ENCODE peak calls at places on chromosomes 13 and 19, in eight cellular contexts. S is fibroblast of lung, E is K562, D is neural progenitor cell, G is astrocyte, Q is GM23248, O is mammary epithelial cell, N is PC-3. H is an unnamed sample.

GRCh38 chr13:112244495-112245177 is 131.5 kb upstream of the SPACA7 start:
- DNase-seq in S (no peak), E (no peak), D (no peak), G (no peak), Q (no peak), O (no peak), N (no peak), H (no peak)

GRCh38 chr13:114142640-114143490 is 10.4 kb upstream of the RASA3 start:
- DNase-seq in S (no peak), E (peak; percentile 34), D (no peak), G (no peak), Q (no peak), O (no peak), N (no peak), H (no peak)

GRCh38 chr13:30963794-30964193 is 31.3 kb downstream of the TEX26 start:
- DNase-seq in S (peak; percentile 18), E (no peak), D (no peak), G (no peak), Q (peak; percentile 53), O (peak; percentile 4), N (peak; percentile 13), H (no peak)

GRCh38 chr19:21765151-21765550 is 2.2 kb downstream of the ZNF100 start:
- DNase-seq in S (peak; percentile 1), E (peak; percentile 11), D (no peak), G (no peak), Q (peak; percentile 11), O (peak; percentile 41), N (no peak), H (no peak)

GRCh38 chr19:53649746-53650593 is 18.2 kb downstream of the DPRX start:
- DNase-seq in S (no peak), E (no peak), D (no peak), G (no peak), Q (no peak), O (no peak), N (no peak), H (no peak)

GRCh38 chr19:17488593-17489391 is 18.5 kb downstream of the SLC27A1 start:
- DNase-seq in S (no peak), E (peak; percentile 95), D (peak; percentile 96), G (no peak), Q (peak; percentile 46), O (peak; percentile 43), N (peak; percentile 92), H (peak; percentile 73)

GRCh38 chr19:36142046-36142445 is 2.2 kb downstream of the CAPNS1 start:
- DNase-seq in S (no peak), E (no peak), D (no peak), G (no peak), Q (no peak), O (no peak), N (no peak), H (no peak)

GRCh38 chr13:40445557-40445990 is 220.9 kb downstream of the FOXO1 start:
- DNase-seq in S (peak; percentile 97), E (no peak), D (no peak), G (peak; percentile 96), Q (no peak), O (peak; percentile 98), N (peak; percentile 74), H (no peak)

GRCh38 chr13:96934889-96935490 is 59.3 kb downstream of the OXGR1 start:
- DNase-seq in S (no peak), E (no peak), D (no peak), G (no peak), Q (no peak), O (no peak), N (no peak), H (no peak)

GRCh38 chr13:23365652-23366051 is 67.8 kb downstream of the SACS start:
- DNase-seq in S (peak; percentile 49), E (no peak), D (no peak), G (peak; percentile 42), Q (no peak), O (no peak), N (no peak), H (no peak)

GRCh38 chr13:95713651-95714050 is 36.7 kb downstream of the DNAJC3 start:
- DNase-seq in S (peak; percentile 18), E (no peak), D (no peak), G (no peak), Q (peak; percentile 53), O (no peak), N (peak; percentile 31), H (no peak)

GRCh38 chr19:40672038-40672437 is 18.4 kb downstream of the NUMBL start:
- DNase-seq in S (no peak), E (no peak), D (no peak), G (no peak), Q (no peak), O (no peak), N (no peak), H (no peak)

GRCh38 chr19:1445932-1446712 is 3.8 kb upstream of the APC2 start:
- DNase-seq in S (no peak), E (peak; percentile 94), D (peak; percentile 87), G (no peak), Q (no peak), O (no peak), N (peak; percentile 37), H (peak; percentile 75)
- H3K4me3 ChIP-seq in S (no peak overlapping the region), E (peak overlapping the region; percentile 41), D (peak overlapping the region; percentile 49), G (no peak overlapping the region), Q (peak overlapping the region; percentile 14), O (no peak overlapping the region), N (peak overlapping the region; percentile 42), H (peak overlapping the region; percentile 56)

GRCh38 chr19:44746616-44746945 is 1.9 kb upstream of the BCL3 start:
- DNase-seq in S (no peak), E (no peak), D (no peak), G (no peak), Q (no peak), O (no peak), N (no peak), H (no peak)

GRCh38 chr19:44746946-44747738 is 1.4 kb upstream of the BCL3 start:
- DNase-seq in S (peak; percentile 95), E (peak; percentile 95), D (peak; percentile 82), G (peak; percentile 90), Q (peak; percentile 98), O (peak; percentile 98), N (peak; percentile 91), H (peak; percentile 91)

GRCh38 chr19:44745386-44745831 is 3.1 kb upstream of the BCL3 start:
- DNase-seq in S (peak; percentile 82), E (peak; percentile 46), D (peak; percentile 22), G (peak; percentile 72), Q (peak; percentile 87), O (peak; percentile 43), N (peak; percentile 30), H (peak; percentile 74)

GRCh38 chr19:44747739-44748425 is 626 bp upstream of the BCL3 start:
- DNase-seq in S (peak; percentile 70), E (no peak), D (peak; percentile 17), G (peak; percentile 51), Q (peak; percentile 77), O (peak; percentile 65), N (peak; percentile 46), H (peak; percentile 70)

GRCh38 chr19:44745887-44746600 is 2.5 kb upstream of the BCL3 start:
- DNase-seq in S (no peak), E (no peak), D (no peak), G (no peak), Q (no peak), O (no peak), N (no peak), H (no peak)
- TF ChIP-seq EZH2 in S (no peak), E (no peak), D (no peak), G (no peak), Q (no peak), O (no peak), N (no peak), H (no peak)

DNA sequence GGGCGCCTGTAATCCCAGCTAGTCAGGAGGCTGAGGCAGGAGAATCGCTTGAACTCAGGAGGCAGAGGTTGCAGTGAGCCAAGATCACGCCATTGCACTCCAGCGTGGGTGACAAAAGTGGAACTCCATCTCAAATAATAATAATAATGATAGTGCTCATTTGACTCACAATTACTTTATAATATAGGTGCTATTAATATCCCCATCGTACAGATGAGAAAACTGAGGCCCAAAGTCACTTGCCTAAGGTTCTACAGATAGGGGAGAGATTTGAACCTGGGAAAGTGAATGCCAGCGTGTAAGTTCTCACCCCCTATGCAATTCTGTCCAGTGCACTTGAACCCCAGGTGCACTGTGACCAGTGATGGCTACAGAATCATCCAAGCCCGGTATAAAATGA is 5.9 kb downstream of the GMFG start:
- DNase-seq in S (no peak), E (no peak), D (no peak), G (no peak), Q (no peak), O (no peak), N (no peak), H (no peak)
- H3K4me1 ChIP-seq in S (no peaks in the 10 kb centered on the region), E (peaks cover under 1% of the 10 kb centered on the region), D (peaks cover 4% of the 10 kb centered on the region), G (no peaks in the 10 kb centered on the region), Q (no peaks in the 10 kb centered on the region), O (no peaks in the 10 kb centered on the region), N (no peaks in the 10 kb centered on the region), H (no peaks in the 10 kb centered on the region)

DNA sequence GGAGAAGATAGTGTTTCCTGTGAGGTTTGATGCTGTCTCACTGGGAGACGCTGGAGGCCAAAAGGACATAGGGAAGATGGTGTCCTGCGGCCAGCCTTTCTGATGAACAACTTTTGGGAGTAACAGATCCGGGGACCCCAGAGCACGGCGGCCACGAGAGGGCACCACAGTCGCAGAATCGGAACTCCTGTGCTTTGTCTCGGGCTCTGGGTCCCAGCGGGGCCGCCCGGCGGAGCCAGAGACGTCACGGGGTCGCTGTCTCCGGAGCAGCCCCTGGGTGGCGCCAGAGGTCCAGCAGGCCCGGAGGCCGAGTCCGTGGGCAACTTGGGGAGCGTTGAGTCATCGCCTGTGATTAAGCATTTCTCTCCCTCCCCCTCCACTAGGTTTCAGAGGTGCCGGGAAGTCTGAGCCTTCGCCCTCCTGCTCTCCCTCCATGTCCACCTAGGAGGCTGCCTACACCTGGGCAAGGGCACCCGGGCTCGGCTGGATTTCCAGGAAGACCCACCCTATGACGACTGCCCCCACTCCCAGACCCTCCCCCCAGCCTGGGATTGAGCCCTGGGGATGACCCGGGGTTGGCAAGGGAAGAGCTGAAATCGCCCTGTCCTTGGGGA is 3.2 kb downstream of the NANOS3 start:
- DNase-seq in S (peak; percentile 89), E (peak; percentile 96), D (peak; percentile 97), G (peak; percentile 82), Q (peak; percentile 100), O (peak; percentile 94), N (peak; percentile 99), H (peak; percentile 97)
- H3K4me3 ChIP-seq in S (no peak overlapping the region), E (no peak overlapping the region), D (peak overlapping the region; percentile 12), G (peak overlapping the region; percentile 19), Q (peak overlapping the region; percentile 56), O (no peak overlapping the region), N (peak overlapping the region; percentile 54), H (peak overlapping the region; percentile 35)

GRCh38 chr19:29529646-29530548 is 4.1 kb downstream of the VSTM2B start:
- DNase-seq in S (no peak), E (no peak), D (peak; percentile 80), G (no peak), Q (peak; percentile 21), O (no peak), N (no peak), H (no peak)
- TF ChIP-seq EZH2 in S (no peak), E (no peak), D (peak; percentile 38), G (peak; percentile 48), Q (peak; percentile 44), O (no peak), N (no peak), H (no peak)